ENCODE peak calls at places on chromosomes 3 and 15, in six cellular contexts. K is neuronal stem cell, I is HepG2, X is HFF-Myc, S is AG04450, J is tibial artery. F is an unnamed sample.

GRCh38 chr15:70029297-70029701 is 68.4 kb downstream of the TLE3 start:
- DNase-seq in J (no peak), X (no peak), K (no peak), S (no peak), I (no peak), F (no peak)

GRCh38 chr15:66388576-66388975 is 1.9 kb downstream of the MAP2K1 start:
- DNase-seq in K (no peak), J (no peak), I (no peak), X (no peak), S (no peak), F (no peak)

GRCh38 chr15:28094732-28095521 is 4.2 kb downstream of the OCA2 start:
- DNase-seq in J (no peak), X (no peak), I (no peak), K (no peak), S (no peak), F (peak; percentile 46)

GRCh38 chr3:50415066-50415465 is 55.7 kb upstream of the TMEM115 start:
- DNase-seq in X (no peak), I (no peak), J (no peak), S (no peak), K (no peak), F (no peak)

GRCh38 chr3:115165266-115165665 is 18.2 kb upstream of the ZBTB20 start:
- DNase-seq in S (no peak), K (no peak), I (no peak), X (no peak), J (no peak), F (no peak)

GRCh38 chr3:81173514-81173913 is 587.9 kb downstream of the GBE1 start:
- DNase-seq in X (no peak), S (no peak), K (no peak), J (no peak), I (peak; percentile 10), F (peak; percentile 8)

GRCh38 chr3:159128628-159129027 is 326.8 kb downstream of the MFSD1 start:
- DNase-seq in J (no peak), X (no peak), K (no peak), S (peak; percentile 15), I (no peak), F (no peak)

GRCh38 chr3:41026394-41027177 is 172.7 kb upstream of the CTNNB1 start:
- DNase-seq in X (peak; percentile 21), J (peak; percentile 49), K (no peak), I (peak; percentile 35), S (peak; percentile 7), F (peak; percentile 74)

GRCh38 chr15:74209997-74210573 is 7.5 kb upstream of the STRA6 start:
- DNase-seq in X (no peak), K (no peak), J (no peak), S (no peak), I (no peak), F (peak; percentile 30)

GRCh38 chr15:74209560-74209958 is 7.0 kb upstream of the STRA6 start:
- DNase-seq in I (no peak), X (no peak), K (no peak), J (no peak), S (no peak), F (no peak)

GRCh38 chr15:74208496-74208895 is 5.9 kb upstream of the STRA6 start:
- DNase-seq in S (no peak), X (no peak), I (no peak), K (no peak), J (no peak), F (no peak)

GRCh38 chr15:74207652-74208440 is 5.3 kb upstream of the STRA6 start:
- DNase-seq in I (no peak), J (no peak), X (no peak), K (no peak), S (no peak), F (no peak)

DNA sequence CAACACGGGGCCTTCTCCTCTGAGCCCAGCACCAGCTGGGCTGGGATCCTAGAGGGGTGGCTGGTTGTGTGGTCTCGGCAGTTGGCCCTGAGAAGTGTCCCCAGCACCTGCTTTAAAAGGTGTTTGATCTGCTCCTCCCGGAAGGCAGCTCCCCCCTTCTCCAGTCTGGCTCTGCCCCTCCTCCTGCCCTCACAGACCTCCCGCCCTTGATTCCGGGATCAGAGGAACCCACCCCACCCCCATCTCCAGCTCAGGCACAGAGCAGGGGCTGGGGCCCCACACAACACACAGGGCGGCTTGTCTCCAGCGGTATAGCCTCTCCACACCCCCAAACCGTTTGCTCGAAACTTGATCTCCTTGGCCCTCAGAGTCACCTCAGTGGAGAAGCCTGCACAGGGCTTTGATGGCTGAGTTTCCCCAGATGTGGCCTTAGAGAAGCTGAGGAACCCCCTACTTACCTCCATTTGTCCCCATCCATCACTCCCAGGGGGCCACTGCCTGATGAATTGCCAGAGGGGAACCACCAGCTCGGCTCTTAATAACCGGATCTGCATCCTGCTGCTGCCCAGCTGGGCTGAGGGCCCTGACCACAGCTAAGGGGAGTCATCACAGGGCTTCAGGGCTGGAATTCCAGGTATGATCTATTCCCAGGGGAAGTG is 6.4 kb upstream of the STRA6 start:
- DNase-seq in I (peak; percentile 60), J (no peak), X (no peak), S (no peak), K (no peak), F (peak; percentile 51)
- H3K4me3 ChIP-seq in I (peak overlapping the region; percentile 8), J (no peak overlapping the region), X (no peak overlapping the region), S (no peak overlapping the region), K (no peak overlapping the region), F (no peak overlapping the region)

GRCh38 chr3:32423956-32424558 is 32.4 kb downstream of the CMTM7 start:
- DNase-seq in I (no peak), S (no peak), J (no peak), X (no peak), K (no peak), F (no peak)

GRCh38 chr3:32422943-32423342 is 31.3 kb downstream of the CMTM7 start:
- DNase-seq in K (no peak), I (no peak), X (no peak), J (no peak), S (no peak), F (no peak)

GRCh38 chr3:32421185-32421584 is 29.5 kb downstream of the CMTM7 start:
- DNase-seq in K (no peak), J (no peak), X (no peak), S (no peak), I (no peak), F (no peak)

GRCh38 chr3:32423534-32423933 is 31.9 kb downstream of the CMTM7 start:
- DNase-seq in I (no peak), J (no peak), S (no peak), X (no peak), K (no peak), F (no peak)

GRCh38 chr3:32421991-32422859 is 30.6 kb downstream of the CMTM7 start:
- DNase-seq in J (peak; percentile 89), X (peak; percentile 38), K (no peak), I (no peak), S (no peak), F (no peak)
- H3K4me3 ChIP-seq in J (no peak overlapping the region), X (no peak overlapping the region), K (no peak overlapping the region), I (no peak overlapping the region), S (no peak overlapping the region), F (no peak overlapping the region)

DNA sequence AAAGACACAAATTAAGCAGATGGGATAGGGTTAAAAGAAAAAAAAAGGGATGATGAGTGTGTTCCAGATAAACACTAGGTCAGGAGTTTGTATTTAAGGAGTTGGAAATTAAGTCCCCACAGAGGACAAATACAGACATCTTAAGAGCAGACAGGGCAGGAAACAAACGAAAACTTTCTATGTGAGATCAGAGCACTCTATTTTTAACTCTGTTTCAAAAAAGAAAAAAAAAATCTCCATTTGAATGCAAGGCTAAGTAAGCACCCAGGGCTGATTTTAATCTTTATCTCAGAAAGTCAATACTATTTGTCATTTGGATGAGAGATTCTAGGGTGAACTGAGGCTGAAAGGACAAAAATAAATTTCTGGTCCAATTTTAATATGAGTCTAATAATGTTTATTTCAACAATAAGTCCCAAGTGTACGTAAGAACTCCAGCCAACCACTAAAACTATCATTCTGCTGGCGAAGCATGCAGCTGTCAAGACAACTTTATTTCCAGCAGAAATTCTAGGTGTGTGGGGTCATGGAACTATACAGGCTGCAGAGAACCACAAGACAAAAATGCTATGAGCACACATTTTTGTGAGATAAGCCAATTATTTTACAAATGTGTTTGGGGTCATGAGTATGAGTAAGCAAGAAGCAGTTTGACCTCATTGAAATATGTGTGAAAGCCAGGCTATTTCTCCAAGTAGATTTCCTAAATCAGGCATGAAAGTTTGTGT is 186.1 kb downstream of the FMN1 start:
- DNase-seq in J (peak; percentile 27), S (peak; percentile 39), I (no peak), K (no peak), X (no peak), F (no peak)
- H3K4me3 ChIP-seq in J (no peak overlapping the region), S (no peak overlapping the region), I (no peak overlapping the region), K (no peak overlapping the region), X (no peak overlapping the region), F (no peak overlapping the region)

GRCh38 chr3:31699309-31699953 is 166.7 kb downstream of the STT3B start:
- DNase-seq in I (no peak), K (no peak), J (no peak), X (no peak), S (no peak), F (no peak)
- H3K4me3 ChIP-seq in I (no peak overlapping the region), K (no peak overlapping the region), J (no peak overlapping the region), X (no peak overlapping the region), S (no peak overlapping the region), F (no peak overlapping the region)